ENCODE peak calls at places on chromosome 19, in nine cellular contexts. B is A549, T is fibroblast of lung, J is neural crest cell, R is body of pancreas, X is esophagus squamous epithelium, Q is choroid plexus epithelial cell, H is psoas muscle, W is astrocyte of the cerebellum. U is an unnamed sample.

GRCh38 chr19:46481187-46481586 is 9.8 kb upstream of the PNMA8A start:
- DNase-seq in W (no peak), R (no peak), T (peak), B (no peak), X (no peak), Q (peak), J (no peak), H (no peak), U (no peak)

GRCh38 chr19:1374250-1374577 is 9.5 kb upstream of the NDUFS7 start:
- DNase-seq in B (no peak), R (no peak), Q (no peak), J (no peak), X (no peak), W (no peak), H (no peak), T (no peak), U (no peak)

GRCh38 chr19:42409477-42409876 is 17.7 kb downstream of the LIPE start:
- DNase-seq in X (no peak), H (no peak), R (peak), Q (no peak), W (no peak), T (no peak), J (no peak), B (no peak), U (no peak)

GRCh38 chr19:51354742-51355148 is 11.4 kb downstream of the ETFB start:
- DNase-seq in J (peak), X (no peak), T (peak), R (no peak), W (no peak), B (no peak), H (no peak), Q (peak), U (peak)

GRCh38 chr19:30897553-30897952 is 451.7 kb downstream of the TSHZ3 start:
- DNase-seq in J (no peak), H (no peak), B (no peak), W (no peak), Q (no peak), T (no peak), X (no peak), R (no peak), U (no peak)

GRCh38 chr19:45607071-45608029 is 5.3 kb upstream of the GPR4 start:
- DNase-seq in H (peak), T (peak), B (peak), J (peak), R (peak), Q (peak), W (peak), X (no peak), U (peak)

GRCh38 chr19:50565984-50566903 is 2.0 kb downstream of the LRRC4B start:
- DNase-seq in J (no peak), T (no peak), R (no peak), B (no peak), H (no peak), X (no peak), W (no peak), Q (no peak), U (peak)

GRCh38 chr19:12720851-12721655 is 2.7 kb downstream of the TNPO2 start:
- DNase-seq in Q (peak), W (no peak), T (peak), R (peak), H (peak), J (no peak), X (no peak), B (no peak), U (no peak)

GRCh38 chr19:44284968-44285367 is 19.9 kb downstream of the ZNF235 start:
- DNase-seq in X (no peak), H (no peak), T (no peak), R (no peak), Q (no peak), B (no peak), J (no peak), W (no peak), U (no peak)

GRCh38 chr19:11577451-11578341 is at the start of gene ACP5:
- DNase-seq in Q (no peak), X (no peak), W (no peak), B (no peak), J (no peak), H (no peak), T (no peak), R (no peak), U (no peak)

GRCh38 chr19:32483574-32483973 is 78.0 kb downstream of the DPY19L3 start:
- DNase-seq in J (no peak), B (no peak), H (no peak), X (no peak), T (no peak), Q (no peak), W (no peak), R (no peak), U (no peak)
- TF ChIP-seq CTCF in J (no peak), B (no peak), H (no peak), X (no peak), T (no peak), Q (no peak), W (no peak), R (no peak), U (no peak)

DNA sequence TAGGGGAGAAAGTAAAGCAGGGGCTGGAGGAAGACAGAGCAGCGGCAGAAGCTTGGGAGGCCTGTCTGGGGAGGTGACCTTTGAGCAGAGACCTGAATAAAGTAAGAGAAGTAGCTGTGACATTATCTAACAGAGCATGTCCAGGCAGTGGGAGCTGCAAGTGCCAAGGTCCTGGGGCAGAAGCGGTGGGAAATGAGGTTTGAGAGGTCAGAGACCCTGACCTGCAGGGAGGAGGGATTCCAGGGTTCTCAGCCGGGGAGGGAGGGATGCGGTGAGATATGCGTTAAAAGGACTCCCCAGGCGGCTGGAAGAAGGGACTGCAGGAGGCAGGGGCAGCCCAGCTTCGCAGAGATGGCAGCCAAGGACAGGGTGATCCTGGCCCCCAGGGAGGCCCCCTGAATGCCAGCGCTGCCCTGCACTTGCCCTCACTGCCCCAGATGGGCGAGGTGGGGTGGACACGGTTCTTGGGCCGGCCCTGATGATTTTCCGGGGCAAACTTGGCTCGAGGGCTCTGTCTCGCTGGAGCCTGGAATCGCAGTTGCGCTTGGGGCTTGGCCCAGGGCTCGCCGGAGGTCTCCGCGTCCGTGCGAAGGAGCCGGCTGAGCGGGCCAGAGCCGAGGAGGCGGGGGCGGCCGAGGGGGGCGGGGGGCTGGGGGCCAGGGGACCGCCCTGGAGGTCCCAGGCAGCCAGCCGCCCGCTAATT is 3.2 kb downstream of the CRLF1 start:
- DNase-seq in W (no peak), R (no peak), H (peak), T (peak), Q (peak), J (no peak), B (no peak), X (no peak), U (peak)
- TF ChIP-seq CTCF in W (peak), R (no peak), H (no peak), T (peak), Q (peak), J (peak), B (peak), X (no peak), U (peak)

GRCh38 chr19:18768046-18768771 is 22.9 kb downstream of the COMP start:
- DNase-seq in W (no peak), X (no peak), Q (no peak), T (no peak), R (no peak), J (no peak), H (no peak), B (no peak), U (peak)
- TF ChIP-seq CTCF in W (no peak), X (no peak), Q (no peak), T (no peak), R (no peak), J (no peak), H (no peak), B (no peak), U (peak)

DNA sequence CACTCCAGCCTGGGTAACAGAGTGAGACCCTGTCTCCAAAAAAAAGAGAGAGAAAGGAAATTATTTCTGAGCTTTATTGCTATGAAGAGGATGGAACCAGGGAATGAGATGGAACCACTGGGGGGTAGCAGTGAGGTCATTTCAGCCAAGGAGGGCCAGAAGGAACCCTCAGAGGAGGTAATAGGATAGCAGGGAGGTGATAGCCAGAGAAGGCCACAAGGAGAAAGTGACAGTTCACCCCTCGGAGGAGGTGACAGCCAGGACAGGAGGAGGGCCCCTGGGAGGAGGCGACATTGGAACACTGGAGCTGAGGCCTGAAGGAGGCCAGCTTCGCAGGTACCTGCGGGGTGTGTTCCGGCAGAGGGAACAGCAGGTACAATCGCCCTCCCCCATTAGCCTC is 695 bp upstream of the PGPEP1 start:
- DNase-seq in T (no peak), R (no peak), J (no peak), X (no peak), W (no peak), Q (peak), H (no peak), B (peak), U (peak)
- TF ChIP-seq CTCF in T (peak), R (no peak), J (peak), X (no peak), W (peak), Q (peak), H (peak), B (peak), U (no peak)

U was measured in nephron progenitor cell.